ENCODE peak calls at places on chromosome 16, in five cellular contexts. One of them, this sample, is unnamed.

GRCh38 chr16:67277294-67277998 is 1.9 kb upstream of the PLEKHG4 start:
- DNase-seq in heart right ventricle: no peak
- DNase-seq in neuronal stem cell: no peak
- DNase-seq in breast epithelium: peak
- DNase-seq in body of pancreas: peak
- DNase-seq in this sample: peak

GRCh38 chr16:67528222-67528869 is at the start of gene RIPOR1:
- DNase-seq in body of pancreas: peak
- DNase-seq in heart right ventricle: peak
- DNase-seq in breast epithelium: no peak
- DNase-seq in neuronal stem cell: peak
- DNase-seq in this sample: peak

GRCh38 chr16:55088098-55088497 is 157.4 kb downstream of the IRX5 start:
- DNase-seq in neuronal stem cell: no peak
- DNase-seq in body of pancreas: no peak
- DNase-seq in breast epithelium: no peak
- DNase-seq in heart right ventricle: no peak
- DNase-seq in this sample: no peak

GRCh38 chr16:56985288-56985961 is 3.9 kb upstream of the NLRC5 start:
- DNase-seq in breast epithelium: no peak
- DNase-seq in neuronal stem cell: no peak
- DNase-seq in heart right ventricle: peak
- DNase-seq in body of pancreas: peak
- DNase-seq in this sample: peak

GRCh38 chr16:23859713-23860269 is 24.0 kb downstream of the PRKCB start:
- DNase-seq in breast epithelium: no peak
- DNase-seq in neuronal stem cell: no peak
- DNase-seq in heart right ventricle: no peak
- DNase-seq in body of pancreas: no peak
- DNase-seq in this sample: no peak

GRCh38 chr16:54506691-54507090 is 220.1 kb upstream of the IRX3 start:
- DNase-seq in neuronal stem cell: no peak
- DNase-seq in breast epithelium: no peak
- DNase-seq in heart right ventricle: no peak
- DNase-seq in body of pancreas: no peak
- DNase-seq in this sample: no peak

GRCh38 chr16:58814348-58814801 is 80.3 kb upstream of the GOT2 start:
- DNase-seq in heart right ventricle: peak
- DNase-seq in body of pancreas: peak
- DNase-seq in breast epithelium: no peak
- DNase-seq in neuronal stem cell: peak
- DNase-seq in this sample: peak

GRCh38 chr16:75632857-75633256 is 9.8 kb upstream of the ADAT1 start:
- DNase-seq in neuronal stem cell: no peak
- DNase-seq in heart right ventricle: no peak
- DNase-seq in body of pancreas: no peak
- DNase-seq in breast epithelium: no peak
- DNase-seq in this sample: no peak

GRCh38 chr16:11328172-11329079 is 16.8 kb upstream of the RMI2 start:
- DNase-seq in breast epithelium: no peak
- DNase-seq in neuronal stem cell: peak
- DNase-seq in body of pancreas: peak
- DNase-seq in heart right ventricle: peak
- DNase-seq in this sample: peak

GRCh38 chr16:21159281-21159951 is 942 bp downstream of the LDAF1 start:
- DNase-seq in neuronal stem cell: peak
- DNase-seq in body of pancreas: peak
- DNase-seq in breast epithelium: peak
- DNase-seq in heart right ventricle: peak
- DNase-seq in this sample: peak

GRCh38 chr16:73545713-73546112 is 497.8 kb upstream of the ZFHX3 start:
- DNase-seq in breast epithelium: no peak
- DNase-seq in neuronal stem cell: no peak
- DNase-seq in heart right ventricle: no peak
- DNase-seq in body of pancreas: no peak
- DNase-seq in this sample: no peak

GRCh38 chr16:49755291-49755611 is 100.7 kb downstream of the ZNF423 start:
- DNase-seq in neuronal stem cell: peak
- DNase-seq in body of pancreas: no peak
- DNase-seq in heart right ventricle: peak
- DNase-seq in breast epithelium: no peak
- DNase-seq in this sample: no peak

GRCh38 chr16:56984639-56985038 is 4.7 kb upstream of the NLRC5 start:
- DNase-seq in neuronal stem cell: no peak
- DNase-seq in breast epithelium: no peak
- DNase-seq in heart right ventricle: no peak
- DNase-seq in body of pancreas: no peak
- DNase-seq in this sample: no peak

GRCh38 chr16:79128706-79129105 is 471.8 kb downstream of the MAF start:
- DNase-seq in breast epithelium: no peak
- DNase-seq in neuronal stem cell: no peak
- DNase-seq in body of pancreas: no peak
- DNase-seq in heart right ventricle: no peak
- DNase-seq in this sample: no peak

GRCh38 chr16:8905795-8906591 is 23.8 kb downstream of the LITAFD start:
- DNase-seq in heart right ventricle: no peak
- DNase-seq in breast epithelium: no peak
- DNase-seq in body of pancreas: no peak
- DNase-seq in neuronal stem cell: no peak
- DNase-seq in this sample: no peak

GRCh38 chr16:78756189-78756661 is 656.8 kb downstream of the WWOX start:
- DNase-seq in body of pancreas: no peak
- DNase-seq in heart right ventricle: no peak
- DNase-seq in breast epithelium: no peak
- DNase-seq in neuronal stem cell: no peak
- DNase-seq in this sample: no peak

GRCh38 chr16:17578921-17579876 is 108.4 kb upstream of the XYLT1 start:
- DNase-seq in body of pancreas: peak
- DNase-seq in heart right ventricle: peak
- DNase-seq in breast epithelium: no peak
- DNase-seq in neuronal stem cell: peak
- DNase-seq in this sample: peak

GRCh38 chr16:23464196-23464595 is 11.2 kb upstream of the COG7 start:
- DNase-seq in body of pancreas: no peak
- DNase-seq in heart right ventricle: no peak
- DNase-seq in neuronal stem cell: no peak
- DNase-seq in breast epithelium: no peak
- DNase-seq in this sample: no peak

GRCh38 chr16:49605536-49606241 is 232.1 kb downstream of the C16orf78 start:
- DNase-seq in body of pancreas: no peak
- DNase-seq in heart right ventricle: no peak
- DNase-seq in neuronal stem cell: no peak
- DNase-seq in breast epithelium: no peak
- DNase-seq in this sample: no peak

GRCh38 chr16:88347656-88348376 is 34.9 kb upstream of the ZNF469 start:
- DNase-seq in breast epithelium: no peak
- DNase-seq in heart right ventricle: no peak
- DNase-seq in neuronal stem cell: no peak
- DNase-seq in body of pancreas: no peak
- DNase-seq in this sample: no peak

GRCh38 chr16:66928702-66929388 is 3.5 kb upstream of the RRAD start:
- DNase-seq in neuronal stem cell: no peak
- DNase-seq in heart right ventricle: no peak
- DNase-seq in breast epithelium: no peak
- DNase-seq in body of pancreas: no peak
- DNase-seq in this sample: peak

GRCh38 chr16:69201787-69202186 is 14.8 kb downstream of the SNTB2 start:
- DNase-seq in breast epithelium: no peak
- DNase-seq in body of pancreas: no peak
- DNase-seq in neuronal stem cell: no peak
- DNase-seq in heart right ventricle: no peak
- DNase-seq in this sample: no peak

GRCh38 chr16:13307255-13307654 is 405.9 kb downstream of the SHISA9 start:
- DNase-seq in breast epithelium: no peak
- DNase-seq in neuronal stem cell: no peak
- DNase-seq in body of pancreas: peak
- DNase-seq in heart right ventricle: no peak
- DNase-seq in this sample: no peak

GRCh38 chr16:89613101-89613953 is at the start of gene DPEP1:
- DNase-seq in neuronal stem cell: no peak
- DNase-seq in heart right ventricle: no peak
- DNase-seq in body of pancreas: peak
- DNase-seq in breast epithelium: no peak
- DNase-seq in this sample: no peak

GRCh38 chr16:89615596-89616090 is 2.2 kb downstream of the DPEP1 start:
- DNase-seq in body of pancreas: no peak
- DNase-seq in neuronal stem cell: no peak
- DNase-seq in heart right ventricle: no peak
- DNase-seq in breast epithelium: no peak
- DNase-seq in this sample: peak

GRCh38 chr16:89612415-89612814 is 1.0 kb upstream of the DPEP1 start:
- DNase-seq in body of pancreas: no peak
- DNase-seq in breast epithelium: no peak
- DNase-seq in neuronal stem cell: no peak
- DNase-seq in heart right ventricle: no peak
- DNase-seq in this sample: no peak

GRCh38 chr16:89615176-89615575 is 1.7 kb downstream of the DPEP1 start:
- DNase-seq in heart right ventricle: no peak
- DNase-seq in breast epithelium: no peak
- DNase-seq in body of pancreas: no peak
- DNase-seq in neuronal stem cell: no peak
- DNase-seq in this sample: no peak

GRCh38 chr16:89613954-89614459 is 565 bp downstream of the DPEP1 start:
- DNase-seq in breast epithelium: no peak
- DNase-seq in body of pancreas: no peak
- DNase-seq in neuronal stem cell: no peak
- DNase-seq in heart right ventricle: no peak
- DNase-seq in this sample: no peak
- H3K4me3 ChIP-seq in breast epithelium: no peak
- H3K4me3 ChIP-seq in body of pancreas: no peak
- H3K4me3 ChIP-seq in neuronal stem cell: no peak
- H3K4me3 ChIP-seq in heart right ventricle: no peak
- H3K4me3 ChIP-seq in this sample: no peak

GRCh38 chr16:1981398-1981836 is at the start of gene NOXO1:
- DNase-seq in breast epithelium: no peak
- DNase-seq in heart right ventricle: no peak
- DNase-seq in neuronal stem cell: no peak
- DNase-seq in body of pancreas: no peak
- DNase-seq in this sample: peak
- H3K4me3 ChIP-seq in breast epithelium: no peak
- H3K4me3 ChIP-seq in heart right ventricle: no peak
- H3K4me3 ChIP-seq in neuronal stem cell: no peak
- H3K4me3 ChIP-seq in body of pancreas: no peak
- H3K4me3 ChIP-seq in this sample: peak

GRCh38 chr16:85335584-85336492 is 223.6 kb upstream of the CIBAR2 start:
- DNase-seq in neuronal stem cell: no peak
- DNase-seq in breast epithelium: no peak
- DNase-seq in body of pancreas: no peak
- DNase-seq in heart right ventricle: no peak
- DNase-seq in this sample: peak
- H3K4me3 ChIP-seq in neuronal stem cell: peak
- H3K4me3 ChIP-seq in breast epithelium: no peak
- H3K4me3 ChIP-seq in body of pancreas: no peak
- H3K4me3 ChIP-seq in heart right ventricle: no peak
- H3K4me3 ChIP-seq in this sample: peak

DNA sequence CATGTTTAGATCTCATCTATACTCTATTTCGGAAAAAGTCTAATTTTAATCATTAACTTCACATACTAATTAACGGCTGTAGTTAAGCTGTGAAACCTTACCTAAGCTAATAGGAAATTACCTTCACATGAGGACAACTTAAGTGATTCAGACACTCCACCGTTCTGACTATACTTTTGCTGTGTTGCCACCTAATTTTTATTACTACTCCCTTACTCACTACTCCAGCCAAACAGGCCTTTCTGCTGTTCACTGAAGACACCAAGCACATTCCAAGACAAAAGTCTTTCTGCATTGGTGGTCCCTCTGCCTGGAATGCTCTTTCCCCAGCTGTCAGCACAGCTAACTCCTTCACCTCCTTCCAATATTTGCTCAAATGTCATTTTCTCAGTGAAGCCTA is 1.3 kb downstream of the CMTR2 start:
- DNase-seq in breast epithelium: no peak
- DNase-seq in body of pancreas: no peak
- DNase-seq in neuronal stem cell: no peak
- DNase-seq in heart right ventricle: no peak
- DNase-seq in this sample: no peak
- H3K4me3 ChIP-seq in breast epithelium: peak
- H3K4me3 ChIP-seq in body of pancreas: no peak
- H3K4me3 ChIP-seq in neuronal stem cell: no peak
- H3K4me3 ChIP-seq in heart right ventricle: peak
- H3K4me3 ChIP-seq in this sample: no peak

This sample was measured in transverse colon.